ENCODE peak calls at places on chromosomes 2 and 18, in nine cellular contexts. W is cardiac septum; S is NCI-H1105; Z is naive B cell; R is AG08396; N is CD4-positive, alpha-beta memory T cell; K is RWPE1; V is GM18507; X is central memory CD8-positive, alpha-beta T cell. G is an unnamed sample.

GRCh38 chr18:58056847-58057246 is 12.8 kb downstream of the NEDD4L start:
- DNase-seq in V (no peak), K (no peak), X (no peak), N (no peak), Z (no peak), W (no peak), R (no peak), S (no peak), G (no peak)

GRCh38 chr2:219396863-219397457 is 9.2 kb upstream of the DNPEP start:
- DNase-seq in S (no peak), R (no peak), V (no peak), Z (no peak), N (peak), K (no peak), W (no peak), X (no peak), G (no peak)

GRCh38 chr2:151171186-151171585 is 90.5 kb downstream of the RBM43 start:
- DNase-seq in S (no peak), Z (no peak), R (no peak), W (no peak), X (no peak), N (no peak), K (no peak), V (no peak), G (no peak)

GRCh38 chr18:39494211-39494896 is 1928.8 kb upstream of the CELF4 start:
- DNase-seq in W (no peak), S (no peak), R (no peak), Z (no peak), X (no peak), K (no peak), N (no peak), V (no peak), G (no peak)

GRCh38 chr2:68379184-68379708 is 14.2 kb downstream of the PLEK start:
- DNase-seq in K (no peak), N (no peak), Z (no peak), W (no peak), S (no peak), V (no peak), R (no peak), X (peak), G (no peak)

GRCh38 chr2:27095745-27096651 is 9.4 kb downstream of the KHK start:
- DNase-seq in V (no peak), K (peak), W (no peak), Z (peak), S (peak), X (no peak), R (peak), N (peak), G (peak)

GRCh38 chr18:61993831-61994230 is 101.0 kb upstream of the RNF152 start:
- DNase-seq in X (no peak), R (no peak), V (no peak), S (no peak), W (no peak), K (no peak), Z (no peak), N (no peak), G (no peak)

GRCh38 chr2:227325824-227326195 is 759 bp downstream of the MFF start:
- DNase-seq in X (no peak), R (peak), W (peak), N (no peak), Z (no peak), S (no peak), V (no peak), K (peak), G (peak)

GRCh38 chr2:36483290-36483689 is 114.7 kb downstream of the FEZ2 start:
- DNase-seq in S (no peak), K (no peak), R (no peak), V (no peak), X (no peak), W (no peak), N (no peak), Z (no peak), G (no peak)

GRCh38 chr18:57008001-57008686 is 138.7 kb upstream of the BOD1L2 start:
- DNase-seq in R (no peak), Z (no peak), N (no peak), K (no peak), S (no peak), X (no peak), W (no peak), V (no peak), G (peak)

GRCh38 chr2:64400733-64401500 is 53.0 kb upstream of the LGALSL start:
- DNase-seq in W (no peak), K (no peak), S (no peak), V (no peak), Z (no peak), N (no peak), R (no peak), X (no peak), G (peak)

GRCh38 chr2:200235533-200235932 is 71.0 kb upstream of the SPATS2L start:
- DNase-seq in K (no peak), S (no peak), N (no peak), W (no peak), X (no peak), Z (no peak), R (no peak), V (no peak), G (no peak)